ENCODE peak calls at places on chromosomes 4 and X, in seven cellular contexts. One of them, this sample, is unnamed.

GRCh38 chrX:115690554-115691216 is 129.7 kb downstream of the PLS3 start:
- DNase-seq in esophagus squamous epithelium: no peak
- DNase-seq in gastrocnemius medialis: no peak
- DNase-seq in upper lobe of left lung: no peak
- DNase-seq in transverse colon: peak
- DNase-seq in H54: peak
- DNase-seq in lower leg skin: no peak
- DNase-seq in this sample: peak

GRCh38 chr4:83993774-83994173 is 457.9 kb downstream of the GPAT3 start:
- DNase-seq in esophagus squamous epithelium: no peak
- DNase-seq in gastrocnemius medialis: no peak
- DNase-seq in upper lobe of left lung: no peak
- DNase-seq in transverse colon: no peak
- DNase-seq in H54: no peak
- DNase-seq in lower leg skin: no peak
- DNase-seq in this sample: no peak

GRCh38 chr4:149708513-149709175 is 107.0 kb downstream of the IQCM start:
- DNase-seq in esophagus squamous epithelium: no peak
- DNase-seq in gastrocnemius medialis: no peak
- DNase-seq in upper lobe of left lung: no peak
- DNase-seq in transverse colon: no peak
- DNase-seq in H54: no peak
- DNase-seq in lower leg skin: no peak
- DNase-seq in this sample: no peak

GRCh38 chr4:85475631-85476233 is 782 bp downstream of the ARHGAP24 start:
- DNase-seq in esophagus squamous epithelium: no peak
- DNase-seq in gastrocnemius medialis: no peak
- DNase-seq in upper lobe of left lung: peak
- DNase-seq in transverse colon: no peak
- DNase-seq in H54: no peak
- DNase-seq in lower leg skin: no peak
- DNase-seq in this sample: no peak

GRCh38 chr4:19615086-19615689 is 636.5 kb upstream of the SLIT2 start:
- DNase-seq in esophagus squamous epithelium: no peak
- DNase-seq in gastrocnemius medialis: no peak
- DNase-seq in upper lobe of left lung: no peak
- DNase-seq in transverse colon: no peak
- DNase-seq in H54: no peak
- DNase-seq in lower leg skin: no peak
- DNase-seq in this sample: no peak

GRCh38 chr4:113355550-113356371 is 306.3 kb downstream of the ANK2 start:
- DNase-seq in esophagus squamous epithelium: no peak
- DNase-seq in gastrocnemius medialis: no peak
- DNase-seq in upper lobe of left lung: no peak
- DNase-seq in transverse colon: peak
- DNase-seq in H54: peak
- DNase-seq in lower leg skin: no peak
- DNase-seq in this sample: peak

GRCh38 chr4:85420831-85421230 is 54.1 kb upstream of the ARHGAP24 start:
- DNase-seq in esophagus squamous epithelium: no peak
- DNase-seq in gastrocnemius medialis: no peak
- DNase-seq in upper lobe of left lung: no peak
- DNase-seq in transverse colon: no peak
- DNase-seq in H54: no peak
- DNase-seq in lower leg skin: no peak
- DNase-seq in this sample: no peak

GRCh38 chr4:94665500-94666398 is 92.0 kb upstream of the BMPR1B start:
- DNase-seq in esophagus squamous epithelium: no peak
- DNase-seq in gastrocnemius medialis: no peak
- DNase-seq in upper lobe of left lung: no peak
- DNase-seq in transverse colon: no peak
- DNase-seq in H54: no peak
- DNase-seq in lower leg skin: no peak
- DNase-seq in this sample: no peak

GRCh38 chr4:166324321-166324720 is 451.3 kb downstream of the TLL1 start:
- DNase-seq in esophagus squamous epithelium: no peak
- DNase-seq in gastrocnemius medialis: no peak
- DNase-seq in upper lobe of left lung: no peak
- DNase-seq in transverse colon: peak
- DNase-seq in H54: no peak
- DNase-seq in lower leg skin: no peak
- DNase-seq in this sample: no peak

GRCh38 chr4:37837446-37837845 is 11.0 kb downstream of the PGM2 start:
- DNase-seq in esophagus squamous epithelium: no peak
- DNase-seq in gastrocnemius medialis: no peak
- DNase-seq in upper lobe of left lung: no peak
- DNase-seq in transverse colon: no peak
- DNase-seq in H54: peak
- DNase-seq in lower leg skin: no peak
- DNase-seq in this sample: no peak

GRCh38 chr4:16524911-16525574 is 298.8 kb upstream of the TAPT1 start:
- DNase-seq in esophagus squamous epithelium: no peak
- DNase-seq in gastrocnemius medialis: no peak
- DNase-seq in upper lobe of left lung: no peak
- DNase-seq in transverse colon: no peak
- DNase-seq in H54: no peak
- DNase-seq in lower leg skin: no peak
- DNase-seq in this sample: no peak

GRCh38 chr4:24915121-24915922 is 2.5 kb upstream of the CCDC149 start:
- DNase-seq in esophagus squamous epithelium: no peak
- DNase-seq in gastrocnemius medialis: no peak
- DNase-seq in upper lobe of left lung: no peak
- DNase-seq in transverse colon: no peak
- DNase-seq in H54: no peak
- DNase-seq in lower leg skin: no peak
- DNase-seq in this sample: no peak

GRCh38 chr4:24914460-24914859 is 1.6 kb upstream of the CCDC149 start:
- DNase-seq in esophagus squamous epithelium: no peak
- DNase-seq in gastrocnemius medialis: no peak
- DNase-seq in upper lobe of left lung: no peak
- DNase-seq in transverse colon: no peak
- DNase-seq in H54: no peak
- DNase-seq in lower leg skin: peak
- DNase-seq in this sample: no peak

GRCh38 chr4:24913099-24913445 is 230 bp upstream of the CCDC149 start:
- DNase-seq in esophagus squamous epithelium: no peak
- DNase-seq in gastrocnemius medialis: no peak
- DNase-seq in upper lobe of left lung: no peak
- DNase-seq in transverse colon: no peak
- DNase-seq in H54: no peak
- DNase-seq in lower leg skin: no peak
- DNase-seq in this sample: no peak

GRCh38 chr4:24910504-24910903 is 2.3 kb downstream of the CCDC149 start:
- DNase-seq in esophagus squamous epithelium: no peak
- DNase-seq in gastrocnemius medialis: no peak
- DNase-seq in upper lobe of left lung: no peak
- DNase-seq in transverse colon: no peak
- DNase-seq in H54: no peak
- DNase-seq in lower leg skin: no peak
- DNase-seq in this sample: no peak

DNA sequence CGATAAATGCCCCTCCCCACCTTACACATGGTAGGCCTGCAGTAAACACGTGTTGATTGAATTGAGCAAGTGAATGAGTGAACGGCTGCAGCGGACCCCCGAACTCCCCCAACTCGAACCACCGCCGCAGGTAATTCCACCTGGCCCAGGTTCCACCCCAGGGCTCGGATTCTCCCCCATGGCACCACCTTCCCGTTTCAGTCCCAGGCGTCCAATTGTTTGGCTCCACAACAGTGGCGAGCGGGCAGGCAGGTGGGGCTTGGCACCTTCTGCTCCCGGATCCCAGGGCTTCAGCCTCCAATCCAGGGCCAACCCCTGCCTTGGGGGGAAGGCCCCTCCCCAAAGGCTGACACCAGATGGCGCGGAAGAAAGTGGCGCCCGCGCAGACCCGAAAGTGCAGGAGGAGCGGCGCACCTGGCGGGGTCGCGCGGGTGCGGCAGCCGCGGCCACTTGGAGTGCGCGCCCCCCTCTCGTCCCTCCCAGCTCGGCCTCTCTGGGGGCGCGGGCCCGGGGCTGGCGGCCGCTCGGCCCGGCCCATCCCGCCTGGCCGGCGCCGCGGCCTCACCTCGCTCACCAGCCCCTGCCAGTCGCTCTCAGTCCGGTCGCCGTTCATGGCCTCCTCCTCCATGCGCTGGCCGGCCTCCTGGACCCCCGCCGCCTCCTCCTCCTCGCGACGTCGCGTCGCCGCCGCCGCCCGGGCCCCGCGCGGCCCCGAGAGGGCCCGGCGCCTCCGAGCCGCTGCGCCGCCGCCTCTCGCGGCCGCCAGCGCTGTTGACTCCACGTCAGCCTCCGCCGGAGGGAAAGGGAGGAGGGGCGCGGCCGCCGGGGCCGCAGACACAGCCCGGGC is at the start of gene CCDC149:
- DNase-seq in esophagus squamous epithelium: no peak
- DNase-seq in gastrocnemius medialis: peak
- DNase-seq in upper lobe of left lung: peak
- DNase-seq in transverse colon: peak
- DNase-seq in H54: peak
- DNase-seq in lower leg skin: peak
- DNase-seq in this sample: peak
- TF ChIP-seq POLR2A in esophagus squamous epithelium: no peak
- TF ChIP-seq POLR2A in gastrocnemius medialis: peak
- TF ChIP-seq POLR2A in upper lobe of left lung: peak
- TF ChIP-seq POLR2A in transverse colon: peak
- TF ChIP-seq POLR2A in H54: peak
- TF ChIP-seq POLR2A in lower leg skin: no peak
- TF ChIP-seq POLR2A in this sample: peak

GRCh38 chr4:173529505-173530325 is at the start of gene HAND2:
- DNase-seq in esophagus squamous epithelium: no peak
- DNase-seq in gastrocnemius medialis: peak
- DNase-seq in upper lobe of left lung: peak
- DNase-seq in transverse colon: peak
- DNase-seq in H54: peak
- DNase-seq in lower leg skin: no peak
- DNase-seq in this sample: peak

GRCh38 chr4:173526724-173527102 is 3.3 kb downstream of the HAND2 start:
- DNase-seq in esophagus squamous epithelium: no peak
- DNase-seq in gastrocnemius medialis: no peak
- DNase-seq in upper lobe of left lung: no peak
- DNase-seq in transverse colon: no peak
- DNase-seq in H54: no peak
- DNase-seq in lower leg skin: no peak
- DNase-seq in this sample: no peak

GRCh38 chr4:173527103-173527876 is 2.7 kb downstream of the HAND2 start:
- DNase-seq in esophagus squamous epithelium: no peak
- DNase-seq in gastrocnemius medialis: no peak
- DNase-seq in upper lobe of left lung: peak
- DNase-seq in transverse colon: no peak
- DNase-seq in H54: no peak
- DNase-seq in lower leg skin: no peak
- DNase-seq in this sample: peak

GRCh38 chr4:173530326-173531062 is 465 bp upstream of the HAND2 start:
- DNase-seq in esophagus squamous epithelium: no peak
- DNase-seq in gastrocnemius medialis: no peak
- DNase-seq in upper lobe of left lung: peak
- DNase-seq in transverse colon: no peak
- DNase-seq in H54: no peak
- DNase-seq in lower leg skin: no peak
- DNase-seq in this sample: no peak

DNA sequence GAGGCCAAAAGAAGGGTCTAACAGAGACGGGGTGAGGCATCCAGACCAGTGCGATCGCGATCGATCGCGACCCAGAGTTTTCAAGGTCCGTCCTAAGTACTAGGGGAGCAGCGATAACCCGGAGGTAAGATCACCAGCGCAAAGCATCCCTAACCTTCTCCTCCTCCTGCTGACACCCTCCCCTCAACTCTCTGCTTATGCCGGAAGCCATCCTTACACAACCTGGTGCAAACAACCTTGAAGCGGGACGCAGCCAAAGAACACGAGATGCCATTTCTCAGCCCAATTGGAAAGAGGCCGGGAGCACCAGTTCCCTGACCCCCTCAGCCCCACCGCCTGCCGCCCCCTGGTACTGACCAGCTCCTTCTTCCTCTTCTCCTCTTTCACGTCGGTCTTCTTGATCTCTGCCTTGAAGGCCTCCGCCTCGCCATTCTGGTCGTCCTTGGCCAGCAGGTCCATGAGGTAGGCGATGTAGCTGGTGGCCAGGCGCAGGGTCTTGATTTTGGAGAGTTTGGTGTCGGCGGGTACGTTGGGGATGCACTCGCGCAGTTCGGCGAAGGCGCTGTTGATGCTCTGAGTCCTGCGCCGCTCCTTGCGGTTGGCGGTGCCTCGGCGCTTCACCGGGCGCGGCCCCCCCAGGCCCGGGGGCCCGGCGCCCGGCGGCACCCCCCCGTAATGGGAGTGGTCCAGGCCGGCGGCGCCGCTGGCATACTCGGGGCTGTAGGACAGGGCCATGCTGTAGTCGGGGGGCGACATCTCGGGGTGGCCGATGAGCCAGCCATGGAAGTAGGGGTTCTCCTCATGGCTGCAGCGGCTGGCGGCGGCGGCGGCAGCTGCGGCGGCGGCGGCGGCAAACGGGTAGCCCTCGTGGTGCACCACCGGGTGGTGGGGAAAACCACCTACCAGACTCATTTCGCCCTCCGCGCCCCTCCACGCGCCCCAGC is 1.4 kb downstream of the HAND2 start:
- DNase-seq in esophagus squamous epithelium: no peak
- DNase-seq in gastrocnemius medialis: no peak
- DNase-seq in upper lobe of left lung: peak
- DNase-seq in transverse colon: no peak
- DNase-seq in H54: no peak
- DNase-seq in lower leg skin: no peak
- DNase-seq in this sample: no peak
- TF ChIP-seq POLR2A in esophagus squamous epithelium: no peak
- TF ChIP-seq POLR2A in gastrocnemius medialis: no peak
- TF ChIP-seq POLR2A in upper lobe of left lung: no peak
- TF ChIP-seq POLR2A in transverse colon: no peak
- TF ChIP-seq POLR2A in H54: no peak
- TF ChIP-seq POLR2A in lower leg skin: no peak
- TF ChIP-seq POLR2A in this sample: peak

GRCh38 chr4:70855464-70855863 is 15.8 kb upstream of the GRSF1 start:
- DNase-seq in esophagus squamous epithelium: no peak
- DNase-seq in gastrocnemius medialis: no peak
- DNase-seq in upper lobe of left lung: no peak
- DNase-seq in transverse colon: no peak
- DNase-seq in H54: no peak
- DNase-seq in lower leg skin: no peak
- DNase-seq in this sample: no peak
- TF ChIP-seq POLR2A in esophagus squamous epithelium: no peak
- TF ChIP-seq POLR2A in gastrocnemius medialis: no peak
- TF ChIP-seq POLR2A in upper lobe of left lung: no peak
- TF ChIP-seq POLR2A in transverse colon: no peak
- TF ChIP-seq POLR2A in H54: no peak
- TF ChIP-seq POLR2A in lower leg skin: no peak
- TF ChIP-seq POLR2A in this sample: no peak

GRCh38 chrX:129682979-129683378 is 28.2 kb upstream of the APLN start:
- DNase-seq in esophagus squamous epithelium: no peak
- DNase-seq in gastrocnemius medialis: no peak
- DNase-seq in upper lobe of left lung: no peak
- DNase-seq in transverse colon: no peak
- DNase-seq in H54: no peak
- DNase-seq in lower leg skin: no peak
- DNase-seq in this sample: no peak

GRCh38 chrX:129678881-129679195 is 24.1 kb upstream of the APLN start:
- DNase-seq in esophagus squamous epithelium: no peak
- DNase-seq in gastrocnemius medialis: no peak
- DNase-seq in upper lobe of left lung: no peak
- DNase-seq in transverse colon: no peak
- DNase-seq in H54: no peak
- DNase-seq in lower leg skin: no peak
- DNase-seq in this sample: no peak

GRCh38 chrX:129679856-129680255 is 25.1 kb upstream of the APLN start:
- DNase-seq in esophagus squamous epithelium: no peak
- DNase-seq in gastrocnemius medialis: no peak
- DNase-seq in upper lobe of left lung: no peak
- DNase-seq in transverse colon: no peak
- DNase-seq in H54: no peak
- DNase-seq in lower leg skin: no peak
- DNase-seq in this sample: no peak

GRCh38 chrX:129678176-129678880 is 23.6 kb upstream of the APLN start:
- DNase-seq in esophagus squamous epithelium: no peak
- DNase-seq in gastrocnemius medialis: no peak
- DNase-seq in upper lobe of left lung: peak
- DNase-seq in transverse colon: peak
- DNase-seq in H54: no peak
- DNase-seq in lower leg skin: no peak
- DNase-seq in this sample: peak
- TF ChIP-seq POLR2A in esophagus squamous epithelium: no peak
- TF ChIP-seq POLR2A in gastrocnemius medialis: no peak
- TF ChIP-seq POLR2A in upper lobe of left lung: no peak
- TF ChIP-seq POLR2A in transverse colon: peak
- TF ChIP-seq POLR2A in H54: no peak
- TF ChIP-seq POLR2A in lower leg skin: no peak
- TF ChIP-seq POLR2A in this sample: no peak

This sample was measured in heart left ventricle.